ENCODE peak calls at places on chromosome 16, in seven cellular contexts. Y is CD4-positive, alpha-beta T cell; Z is ascending aorta; L is A549; C is lung; W is heart right ventricle; D is GM23338. S is an unnamed sample.

GRCh38 chr16:19382887-19383816 is 34.5 kb upstream of the TMC5 start:
- DNase-seq in W (no peak), Z (no peak), L (no peak), Y (no peak), C (peak; percentile 83), D (no peak), S (no peak)

GRCh38 chr16:57525761-57526160 is 10.6 kb downstream of the CCDC102A start:
- DNase-seq in W (no peak), L (no peak), C (no peak), Z (no peak), Y (no peak), D (no peak), S (no peak)

GRCh38 chr16:14486520-14487303 is 143.3 kb downstream of the PARN start:
- DNase-seq in L (peak; percentile 94), D (peak; percentile 46), Y (no peak), W (peak; percentile 87), C (peak; percentile 83), Z (peak; percentile 46), S (peak; percentile 86)

GRCh38 chr16:31875112-31875803 is 1.7 kb downstream of the ZNF267 start:
- DNase-seq in Z (no peak), L (no peak), C (no peak), W (no peak), D (no peak), Y (no peak), S (no peak)

GRCh38 chr16:46632778-46633733 is 11.9 kb upstream of the SHCBP1 start:
- DNase-seq in Y (no peak), C (no peak), W (no peak), L (no peak), D (peak; percentile 75), Z (no peak), S (no peak)

GRCh38 chr16:50655558-50656055 is 25.5 kb downstream of the SNX20 start:
- DNase-seq in L (no peak), W (no peak), Y (no peak), Z (no peak), C (no peak), D (no peak), S (no peak)

GRCh38 chr16:3478242-3478925 is 16.9 kb downstream of the C16orf90 start:
- DNase-seq in Y (no peak), D (no peak), C (no peak), L (no peak), Z (no peak), W (no peak), S (no peak)

GRCh38 chr16:19346335-19346922 is 60.9 kb downstream of the CLEC19A start:
- DNase-seq in W (no peak), D (no peak), C (no peak), L (no peak), Y (no peak), Z (no peak), S (no peak)

GRCh38 chr16:4649744-4650442 is 25.3 kb downstream of the MGRN1 start:
- DNase-seq in L (no peak), D (no peak), C (no peak), W (no peak), Y (peak; percentile 22), Z (no peak), S (no peak)

GRCh38 chr16:9090960-9091866 is at the start of gene HAPSTR1:
- DNase-seq in D (peak; percentile 100), W (peak; percentile 100), C (peak; percentile 100), L (peak; percentile 95), Y (peak; percentile 98), Z (peak; percentile 99), S (peak; percentile 99)

GRCh38 chr16:9091867-9092281 is 430 bp downstream of the HAPSTR1 start:
- DNase-seq in Y (peak; percentile 38), Z (no peak), D (no peak), L (no peak), W (peak; percentile 41), C (peak; percentile 50), S (peak; percentile 31)

GRCh38 chr16:9088848-9089247 is 2.6 kb upstream of the HAPSTR1 start:
- DNase-seq in W (no peak), Y (no peak), Z (no peak), D (no peak), L (no peak), C (no peak), S (no peak)

GRCh38 chr16:9090101-9090959 is 1.1 kb upstream of the HAPSTR1 start:
- DNase-seq in D (peak; percentile 64), C (peak; percentile 38), W (peak; percentile 36), Y (peak; percentile 36), Z (no peak), L (no peak), S (no peak)

GRCh38 chr16:9089660-9090059 is 1.8 kb upstream of the HAPSTR1 start:
- DNase-seq in W (no peak), Z (no peak), Y (no peak), C (no peak), D (no peak), L (no peak), S (no peak)
- H3K27ac ChIP-seq in W (peak overlapping the region; percentile 95), Z (peak overlapping the region; percentile 84), Y (no peak overlapping the region), C (peak overlapping the region; percentile 92), D (peak overlapping the region; percentile 88), L (peak overlapping the region; percentile 97), S (peak overlapping the region; percentile 92)

GRCh38 chr16:12215302-12216105 is 239.0 kb downstream of the SNX29 start:
- DNase-seq in Y (no peak), D (peak; percentile 77), Z (no peak), C (no peak), L (no peak), W (no peak), S (no peak)
- TF ChIP-seq CTCF in Y (no peak), D (peak; percentile 87), Z (no peak), C (no peak), L (no peak), W (no peak), S (no peak)

GRCh38 chr16:84833542-84834402 is 14.0 kb downstream of the CRISPLD2 start:
- DNase-seq in Y (no peak), C (no peak), D (no peak), W (no peak), L (no peak), Z (no peak), S (no peak)
- H3K27ac ChIP-seq in Y (no peak overlapping the region), C (no peak overlapping the region), D (no peak overlapping the region), W (peak overlapping the region; percentile 83), L (no peak overlapping the region), Z (no peak overlapping the region), S (no peak overlapping the region)

GRCh38 chr16:88035292-88035691 is 84.1 kb downstream of the BANP start:
- DNase-seq in W (no peak), C (no peak), Y (no peak), D (no peak), L (no peak), Z (no peak), S (no peak)
- TF ChIP-seq CTCF in W (no peak), C (no peak), Y (no peak), D (no peak), L (no peak), Z (no peak), S (no peak)

GRCh38 chr16:66895697-66895995 is 15.3 kb downstream of the PDP2 start:
- DNase-seq in W (no peak), Y (no peak), D (no peak), L (no peak), C (no peak), Z (no peak), S (no peak)
- H3K27ac ChIP-seq in W (no peak overlapping the region), Y (no peak overlapping the region), D (no peak overlapping the region), L (peak overlapping the region; percentile 17), C (no peak overlapping the region), Z (peak overlapping the region; percentile 40), S (peak overlapping the region; percentile 70)

GRCh38 chr16:74651841-74652240 is 14.8 kb downstream of the RFWD3 start:
- DNase-seq in Y (no peak), Z (no peak), C (no peak), W (no peak), L (no peak), D (no peak), S (peak; percentile 50)

GRCh38 chr16:74652249-74652648 is 14.4 kb downstream of the RFWD3 start:
- DNase-seq in Y (no peak), C (no peak), Z (no peak), L (no peak), D (no peak), W (no peak), S (no peak)

GRCh38 chr16:74654536-74654935 is 12.1 kb downstream of the RFWD3 start:
- DNase-seq in L (no peak), W (no peak), Y (no peak), C (no peak), D (no peak), Z (no peak), S (no peak)

GRCh38 chr16:74650966-74651567 is 15.6 kb downstream of the RFWD3 start:
- DNase-seq in Y (no peak), L (peak; percentile 29), Z (no peak), C (no peak), D (peak; percentile 53), W (no peak), S (no peak)
- TF ChIP-seq CTCF in Y (peak; percentile 70), L (peak; percentile 80), Z (no peak), C (no peak), D (peak; percentile 67), W (peak; percentile 11), S (peak; percentile 61)

S was measured in RWPE1.